ENCODE peak calls at places on chromosomes 16 and 17, in seven cellular contexts. T is HCT116, D is HepG2, K is K562, M is GM23338, Y is GM12878, I is Panc1. L is an unnamed sample.

GRCh38 chr17:21041753-21042433 is 918 bp downstream of the USP22 start:
- ATAC-seq in M (peak; percentile 17), I (peak; percentile 50), K (peak; percentile 63), T (peak; percentile 42), Y (peak; percentile 45), D (peak; percentile 26), L (peak; percentile 50)

GRCh38 chr17:74296548-74296936 is 22.5 kb downstream of the DNAI2 start:
- ATAC-seq in K (peak; percentile 89), D (peak; percentile 87), I (peak; percentile 79), T (peak; percentile 80), M (peak; percentile 80), Y (peak; percentile 83), L (no peak)

GRCh38 chr16:70428178-70428998 is 10.5 kb downstream of the ST3GAL2 start:
- ATAC-seq in D (peak; percentile 90), K (peak; percentile 83), T (peak; percentile 84), Y (peak; percentile 36), I (peak; percentile 84), M (peak; percentile 53), L (peak; percentile 91)

GRCh38 chr17:36117505-36118382 is 14.1 kb downstream of the CCL4 start:
- ATAC-seq in M (no peak), K (no peak), D (no peak), T (no peak), I (no peak), Y (peak; percentile 89), L (no peak)

GRCh38 chr17:1473170-1473569 is 17.1 kb upstream of the CRK start:
- ATAC-seq in D (peak; percentile 71), I (no peak), T (peak; percentile 48), M (peak; percentile 66), K (peak; percentile 79), Y (peak; percentile 27), L (no peak)

GRCh38 chr17:47165137-47165536 is 24.0 kb downstream of the CDC27 start:
- ATAC-seq in I (no peak), D (no peak), T (no peak), M (no peak), K (no peak), Y (no peak), L (no peak)

GRCh38 chr17:6714315-6714874 is 1.2 kb upstream of the SLC13A5 start:
- ATAC-seq in D (no peak), Y (no peak), M (no peak), T (no peak), K (no peak), I (no peak), L (no peak)

GRCh38 chr16:89297156-89297869 is 79.8 kb downstream of the ZNF778 start:
- ATAC-seq in K (no peak), D (no peak), M (no peak), I (no peak), Y (no peak), T (no peak), L (no peak)

GRCh38 chr17:64331946-64332493 is 58.6 kb downstream of the PECAM1 start:
- ATAC-seq in M (no peak), K (peak; percentile 93), T (no peak), D (peak; percentile 51), I (no peak), Y (no peak), L (no peak)

GRCh38 chr16:22265351-22265750 is 31.9 kb upstream of the POLR3E start:
- ATAC-seq in Y (no peak), K (no peak), D (no peak), T (no peak), M (no peak), I (no peak), L (no peak)

GRCh38 chr17:45161288-45162021 is at the start of gene HEXIM2:
- ATAC-seq in Y (peak; percentile 96), M (peak; percentile 87), I (peak; percentile 97), K (peak; percentile 92), D (peak; percentile 92), T (peak; percentile 93), L (peak; percentile 98)

DNA sequence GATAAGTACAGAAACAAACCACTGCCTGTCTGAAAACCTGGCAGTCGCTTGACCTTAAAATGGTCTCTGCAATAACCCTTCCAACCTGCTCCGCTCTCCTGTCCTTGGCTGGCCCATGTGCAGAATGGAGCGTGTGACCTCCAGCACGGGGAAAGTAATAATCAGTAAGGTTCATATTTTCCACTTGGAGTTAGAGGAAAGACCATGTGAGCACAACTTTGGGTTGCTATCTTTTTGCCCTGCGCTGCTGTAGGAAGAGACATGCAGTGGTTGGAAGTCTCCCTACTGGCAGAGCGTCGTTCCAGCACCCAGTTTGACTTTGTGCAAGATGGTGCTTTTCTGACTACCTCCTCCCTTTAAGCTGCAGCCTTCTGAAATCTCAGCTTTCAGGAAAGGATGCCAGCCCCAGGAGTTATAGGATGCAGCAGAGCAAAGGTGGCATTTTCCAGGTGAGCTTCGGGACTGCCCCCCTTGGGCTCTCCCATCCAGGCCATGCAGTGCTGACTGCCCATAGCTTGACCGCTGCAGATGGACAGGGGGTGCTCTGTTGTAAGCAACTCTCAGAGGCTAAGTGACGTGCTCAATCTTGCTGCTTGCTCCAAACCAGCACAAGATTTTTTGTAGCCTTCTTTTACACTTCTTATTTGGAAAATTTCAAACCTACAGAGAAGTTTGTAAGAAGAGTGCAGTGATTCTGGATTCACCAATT is 110.7 kb upstream of the NOL11 start:
- ATAC-seq in K (peak; percentile 25), D (peak; percentile 46), I (no peak), Y (no peak), T (no peak), M (peak; percentile 59), L (no peak)
- TF ChIP-seq CTCF in K (no peak), D (no peak), I (no peak), Y (no peak), T (no peak), M (no peak), L (no peak)

GRCh38 chr17:81706757-81707624 is 3.8 kb downstream of the MRPL12 start:
- ATAC-seq in K (no peak), I (no peak), T (no peak), D (no peak), M (no peak), Y (no peak), L (no peak)

GRCh38 chr17:81706232-81706611 is 3.1 kb downstream of the MRPL12 start:
- ATAC-seq in K (no peak), M (no peak), I (no peak), D (no peak), T (no peak), Y (no peak), L (no peak)

GRCh38 chr17:81707725-81708646 is 4.1 kb upstream of the SLC25A10 start:
- ATAC-seq in T (no peak), Y (no peak), M (no peak), D (no peak), I (no peak), K (no peak), L (no peak)

GRCh38 chr17:81710514-81711308 is 1.4 kb upstream of the SLC25A10 start:
- ATAC-seq in Y (peak; percentile 42), D (no peak), K (no peak), M (peak; percentile 14), I (peak; percentile 18), T (no peak), L (no peak)

DNA sequence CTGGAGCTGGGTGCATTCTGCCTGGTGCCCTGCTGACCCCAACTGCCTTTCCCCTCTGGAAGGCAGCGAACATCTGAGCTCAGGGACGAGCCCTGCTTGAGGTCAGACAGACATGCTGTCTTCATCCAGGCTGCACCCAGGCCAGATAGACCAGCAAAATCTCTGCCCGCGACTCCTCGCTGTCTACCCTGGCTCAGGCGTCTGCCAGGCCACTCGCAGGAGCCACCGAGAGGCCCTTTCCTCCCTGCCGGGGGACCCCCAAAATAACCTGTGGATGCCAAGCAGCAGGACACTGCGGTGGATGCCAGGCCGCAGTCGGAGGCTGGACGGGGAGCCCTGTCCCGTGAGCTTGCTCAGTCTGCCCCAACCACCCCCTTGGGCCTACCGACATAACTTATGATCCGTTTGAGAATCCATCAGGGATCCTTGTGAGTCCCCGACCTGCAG is 3.3 kb upstream of the SLC25A10 start:
- ATAC-seq in Y (no peak), K (no peak), M (no peak), D (no peak), T (no peak), I (no peak), L (no peak)
- TF ChIP-seq POLR2AphosphoS5 in Y (no peak), K (no peak), M (no peak), D (no peak), T (peak; percentile 32), I (peak; percentile 53), L (no peak)

DNA sequence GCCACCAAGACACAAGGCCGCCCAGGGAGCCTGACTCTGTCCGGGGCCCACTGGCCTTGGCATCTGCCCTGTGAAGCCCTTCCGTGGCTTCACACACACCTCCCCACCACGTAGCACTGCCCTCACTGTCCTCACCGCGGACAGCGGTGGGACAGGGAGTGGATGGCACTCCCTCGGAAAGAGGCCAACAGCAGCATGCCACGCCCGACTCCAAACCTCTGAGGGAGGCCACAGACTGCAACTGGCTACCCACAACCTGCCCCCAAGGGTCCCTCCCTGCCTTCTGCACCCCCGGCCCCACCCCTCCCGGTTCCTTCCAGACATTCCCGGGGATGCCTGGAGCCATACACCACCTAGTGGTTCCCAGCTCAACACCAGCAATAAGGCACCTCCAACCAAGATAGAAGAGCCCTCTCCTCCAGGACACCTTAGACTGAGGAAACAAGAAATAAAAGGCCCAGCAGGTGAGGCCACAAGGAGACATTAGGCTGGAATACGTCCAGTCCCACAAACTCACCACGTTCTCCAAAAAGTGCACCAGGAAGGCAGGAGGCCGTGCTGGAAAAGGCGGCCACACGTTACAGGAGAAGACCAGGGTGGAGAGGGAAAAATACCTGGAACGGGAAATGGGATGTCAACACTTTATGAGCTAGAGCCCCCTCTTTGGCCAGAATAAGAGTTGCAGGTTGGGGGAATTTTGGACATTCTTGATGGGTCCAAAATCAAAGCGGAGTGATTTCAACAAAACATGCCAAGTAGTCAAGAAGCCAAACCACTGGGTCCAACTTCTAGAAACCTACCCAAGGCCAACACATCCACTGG is 310.0 kb downstream of the SOX9 start:
- ATAC-seq in M (peak; percentile 86), K (peak; percentile 47), I (no peak), T (peak; percentile 87), Y (no peak), D (peak; percentile 20), L (no peak)
- TF ChIP-seq CTCF in M (peak; percentile 68), K (peak; percentile 28), I (peak; percentile 80), T (peak; percentile 74), Y (peak; percentile 26), D (peak; percentile 55), L (no peak)

GRCh38 chr17:70168979-70169706 is at the start of gene KCNJ2:
- ATAC-seq in K (peak; percentile 99), I (peak; percentile 97), T (peak; percentile 96), M (peak; percentile 89), Y (peak; percentile 95), D (peak; percentile 99), L (peak; percentile 98)
- TF ChIP-seq POLR2AphosphoS5 in K (no peak), I (peak; percentile 48), T (no peak), M (peak; percentile 66), Y (no peak), D (no peak), L (peak; percentile 59)

GRCh38 chr16:425082-425718 is at the start of gene RAB11FIP3:
- ATAC-seq in Y (peak; percentile 95), M (peak; percentile 85), D (peak; percentile 83), I (peak; percentile 95), T (peak; percentile 80), K (peak; percentile 93), L (peak; percentile 84)
- TF ChIP-seq CTCF in Y (peak; percentile 16), M (peak; percentile 32), D (peak; percentile 68), I (no peak), T (no peak), K (peak; percentile 36), L (no peak)